ENCODE peak calls at places on chromosomes 13 and 19, in four cellular contexts. One of them, this sample, is unnamed.

GRCh38 chr13:97219226-97219625 is 2.9 kb upstream of the MBNL2 start:
- DNase-seq in progenitor cell of endocrine pancreas: no peak
- DNase-seq in activated CD8-positive, alpha-beta T cell treated with anti-CD3 and anti-CD28 coated beads for 36 hours: no peak
- DNase-seq in type B pancreatic cell: no peak
- DNase-seq in this sample: no peak

GRCh38 chr13:33931397-33931987 is 113.5 kb downstream of the RFC3 start:
- DNase-seq in progenitor cell of endocrine pancreas: peak; percentile 21
- DNase-seq in activated CD8-positive, alpha-beta T cell treated with anti-CD3 and anti-CD28 coated beads for 36 hours: peak; percentile 12
- DNase-seq in type B pancreatic cell: no peak
- DNase-seq in this sample: peak; percentile 22

GRCh38 chr19:49272204-49272603 is 52.8 kb downstream of the SLC6A16 start:
- DNase-seq in progenitor cell of endocrine pancreas: no peak
- DNase-seq in activated CD8-positive, alpha-beta T cell treated with anti-CD3 and anti-CD28 coated beads for 36 hours: peak; percentile 9
- DNase-seq in type B pancreatic cell: no peak
- DNase-seq in this sample: no peak

GRCh38 chr19:634975-635652 is 1.8 kb upstream of the POLRMT start:
- DNase-seq in progenitor cell of endocrine pancreas: no peak
- DNase-seq in activated CD8-positive, alpha-beta T cell treated with anti-CD3 and anti-CD28 coated beads for 36 hours: no peak
- DNase-seq in type B pancreatic cell: no peak
- DNase-seq in this sample: no peak

GRCh38 chr13:96238241-96238640 is 148.3 kb downstream of the HS6ST3 start:
- DNase-seq in progenitor cell of endocrine pancreas: no peak
- DNase-seq in activated CD8-positive, alpha-beta T cell treated with anti-CD3 and anti-CD28 coated beads for 36 hours: no peak
- DNase-seq in type B pancreatic cell: no peak
- DNase-seq in this sample: no peak

GRCh38 chr19:17183858-17184271 is 31.3 kb upstream of the USE1 start:
- DNase-seq in progenitor cell of endocrine pancreas: no peak
- DNase-seq in activated CD8-positive, alpha-beta T cell treated with anti-CD3 and anti-CD28 coated beads for 36 hours: peak; percentile 42
- DNase-seq in type B pancreatic cell: no peak
- DNase-seq in this sample: peak; percentile 66

GRCh38 chr19:19955208-19955607 is 54.5 kb downstream of the ZNF93 start:
- DNase-seq in progenitor cell of endocrine pancreas: no peak
- DNase-seq in activated CD8-positive, alpha-beta T cell treated with anti-CD3 and anti-CD28 coated beads for 36 hours: no peak
- DNase-seq in type B pancreatic cell: no peak
- DNase-seq in this sample: no peak

GRCh38 chr19:2123682-2124387 is 27.1 kb downstream of the IZUMO4 start:
- DNase-seq in progenitor cell of endocrine pancreas: no peak
- DNase-seq in activated CD8-positive, alpha-beta T cell treated with anti-CD3 and anti-CD28 coated beads for 36 hours: peak; percentile 21
- DNase-seq in type B pancreatic cell: no peak
- DNase-seq in this sample: no peak

GRCh38 chr13:25768726-25769270 is 283.0 kb downstream of the SHISA2 start:
- DNase-seq in progenitor cell of endocrine pancreas: no peak
- DNase-seq in activated CD8-positive, alpha-beta T cell treated with anti-CD3 and anti-CD28 coated beads for 36 hours: no peak
- DNase-seq in type B pancreatic cell: no peak
- DNase-seq in this sample: no peak

GRCh38 chr19:33139165-33139564 is 7.3 kb downstream of the WDR88 start:
- DNase-seq in progenitor cell of endocrine pancreas: no peak
- DNase-seq in activated CD8-positive, alpha-beta T cell treated with anti-CD3 and anti-CD28 coated beads for 36 hours: no peak
- DNase-seq in type B pancreatic cell: no peak
- DNase-seq in this sample: no peak

GRCh38 chr13:40017662-40018262 is 362.3 kb downstream of the COG6 start:
- DNase-seq in progenitor cell of endocrine pancreas: no peak
- DNase-seq in activated CD8-positive, alpha-beta T cell treated with anti-CD3 and anti-CD28 coated beads for 36 hours: no peak
- DNase-seq in type B pancreatic cell: no peak
- DNase-seq in this sample: no peak
- TF ChIP-seq CTCF in progenitor cell of endocrine pancreas: no peak
- TF ChIP-seq CTCF in activated CD8-positive, alpha-beta T cell treated with anti-CD3 and anti-CD28 coated beads for 36 hours: no peak
- TF ChIP-seq CTCF in type B pancreatic cell: no peak
- TF ChIP-seq CTCF in this sample: no peak

GRCh38 chr19:18339703-18340102 is 695 bp upstream of the PGPEP1 start:
- DNase-seq in progenitor cell of endocrine pancreas: no peak
- DNase-seq in activated CD8-positive, alpha-beta T cell treated with anti-CD3 and anti-CD28 coated beads for 36 hours: no peak
- DNase-seq in type B pancreatic cell: no peak
- DNase-seq in this sample: peak; percentile 51
- TF ChIP-seq CTCF in progenitor cell of endocrine pancreas: peak; percentile 36
- TF ChIP-seq CTCF in activated CD8-positive, alpha-beta T cell treated with anti-CD3 and anti-CD28 coated beads for 36 hours: no peak
- TF ChIP-seq CTCF in type B pancreatic cell: peak; percentile 35
- TF ChIP-seq CTCF in this sample: peak; percentile 12

DNA sequence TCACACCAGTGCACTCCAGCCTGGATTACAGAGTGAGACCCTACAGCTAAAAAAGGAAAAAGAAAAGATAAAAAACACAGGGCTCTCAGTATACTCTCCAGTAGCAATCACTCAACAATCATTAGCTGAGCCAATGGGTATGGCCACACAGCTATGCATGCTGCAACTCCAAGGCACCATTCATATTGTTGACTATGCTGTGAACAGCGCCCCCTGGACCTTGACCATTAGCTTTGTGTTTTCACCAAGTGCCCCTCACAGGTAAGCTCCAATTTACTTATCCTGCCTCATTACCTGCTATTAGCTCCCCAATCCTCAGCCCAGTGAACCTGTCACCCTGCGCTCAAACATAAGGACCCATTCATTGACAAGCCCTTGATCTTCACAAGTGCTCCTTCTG is 35.8 kb downstream of the ZIC5 start:
- DNase-seq in progenitor cell of endocrine pancreas: no peak
- DNase-seq in activated CD8-positive, alpha-beta T cell treated with anti-CD3 and anti-CD28 coated beads for 36 hours: peak; percentile 7
- DNase-seq in type B pancreatic cell: no peak
- DNase-seq in this sample: no peak
- TF ChIP-seq CTCF in progenitor cell of endocrine pancreas: no peak
- TF ChIP-seq CTCF in activated CD8-positive, alpha-beta T cell treated with anti-CD3 and anti-CD28 coated beads for 36 hours: no peak
- TF ChIP-seq CTCF in type B pancreatic cell: no peak
- TF ChIP-seq CTCF in this sample: no peak

DNA sequence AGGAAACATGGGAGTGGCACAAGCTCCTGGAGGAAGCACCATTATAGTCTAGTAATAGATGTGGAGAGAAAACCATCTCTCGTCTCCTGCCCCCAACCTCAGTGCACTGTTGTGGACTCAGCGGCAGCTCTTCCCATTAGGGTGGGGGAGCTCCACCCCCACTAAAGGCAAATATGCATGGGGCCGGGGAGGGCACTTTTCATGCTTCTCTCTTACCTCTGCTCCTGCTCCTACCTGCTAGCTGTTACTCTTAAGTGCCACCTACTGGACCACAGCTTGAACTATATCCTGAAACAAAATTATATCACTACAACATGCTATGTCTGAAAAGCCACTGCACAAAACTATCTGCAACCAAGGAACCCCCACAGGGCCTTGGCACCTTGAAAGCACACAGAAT is 112.6 kb upstream of the DACH1 start:
- DNase-seq in progenitor cell of endocrine pancreas: no peak
- DNase-seq in activated CD8-positive, alpha-beta T cell treated with anti-CD3 and anti-CD28 coated beads for 36 hours: no peak
- DNase-seq in type B pancreatic cell: no peak
- DNase-seq in this sample: no peak
- TF ChIP-seq CTCF in progenitor cell of endocrine pancreas: peak; percentile 59
- TF ChIP-seq CTCF in activated CD8-positive, alpha-beta T cell treated with anti-CD3 and anti-CD28 coated beads for 36 hours: no peak
- TF ChIP-seq CTCF in type B pancreatic cell: peak; percentile 57
- TF ChIP-seq CTCF in this sample: no peak

GRCh38 chr13:51912091-51912490 is 50.3 kb downstream of the CCDC70 start:
- DNase-seq in progenitor cell of endocrine pancreas: no peak
- DNase-seq in activated CD8-positive, alpha-beta T cell treated with anti-CD3 and anti-CD28 coated beads for 36 hours: no peak
- DNase-seq in type B pancreatic cell: no peak
- DNase-seq in this sample: no peak

GRCh38 chr13:51912511-51913225 is 50.9 kb downstream of the CCDC70 start:
- DNase-seq in progenitor cell of endocrine pancreas: no peak
- DNase-seq in activated CD8-positive, alpha-beta T cell treated with anti-CD3 and anti-CD28 coated beads for 36 hours: no peak
- DNase-seq in type B pancreatic cell: no peak
- DNase-seq in this sample: no peak

GRCh38 chr13:51914137-51914493 is 52.3 kb downstream of the CCDC70 start:
- DNase-seq in progenitor cell of endocrine pancreas: no peak
- DNase-seq in activated CD8-positive, alpha-beta T cell treated with anti-CD3 and anti-CD28 coated beads for 36 hours: no peak
- DNase-seq in type B pancreatic cell: no peak
- DNase-seq in this sample: no peak

GRCh38 chr13:51916419-51916818 is 54.6 kb downstream of the CCDC70 start:
- DNase-seq in progenitor cell of endocrine pancreas: no peak
- DNase-seq in activated CD8-positive, alpha-beta T cell treated with anti-CD3 and anti-CD28 coated beads for 36 hours: no peak
- DNase-seq in type B pancreatic cell: no peak
- DNase-seq in this sample: no peak

DNA sequence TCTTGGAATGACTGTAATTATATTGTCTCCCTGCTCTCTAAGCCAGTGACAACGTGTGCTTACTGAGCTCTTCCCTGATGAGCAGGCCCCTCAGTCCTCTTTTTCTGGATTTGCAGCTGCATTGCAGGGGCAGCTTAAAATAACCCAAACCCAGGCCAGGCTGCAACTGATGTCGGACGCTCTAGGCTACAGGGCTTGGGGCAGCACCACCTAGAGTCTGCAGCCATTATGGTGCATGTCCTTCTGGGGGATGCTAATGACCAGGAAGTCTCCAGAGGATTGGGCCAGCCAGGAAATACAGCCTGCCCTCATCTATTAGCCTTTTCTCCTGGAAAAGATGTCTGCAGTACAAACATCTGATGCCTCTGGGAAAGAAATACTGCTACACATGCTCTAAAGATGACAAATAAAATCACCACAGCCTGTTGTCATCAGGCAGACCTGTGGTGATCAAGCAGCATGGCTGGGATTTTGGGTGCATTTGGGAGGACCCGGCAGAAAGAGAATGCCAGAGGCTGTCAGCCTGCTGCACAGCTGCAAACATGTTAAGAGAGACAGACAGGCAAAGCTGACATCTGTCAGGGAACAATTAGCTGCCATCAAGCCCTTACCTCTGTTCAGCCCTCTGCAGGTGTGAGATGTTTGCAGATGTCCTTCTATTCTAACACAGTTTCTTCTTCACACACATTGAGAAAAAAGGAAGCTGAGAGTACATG is 51.8 kb downstream of the CCDC70 start:
- DNase-seq in progenitor cell of endocrine pancreas: no peak
- DNase-seq in activated CD8-positive, alpha-beta T cell treated with anti-CD3 and anti-CD28 coated beads for 36 hours: no peak
- DNase-seq in type B pancreatic cell: no peak
- DNase-seq in this sample: no peak
- TF ChIP-seq CTCF in progenitor cell of endocrine pancreas: no peak
- TF ChIP-seq CTCF in activated CD8-positive, alpha-beta T cell treated with anti-CD3 and anti-CD28 coated beads for 36 hours: no peak
- TF ChIP-seq CTCF in type B pancreatic cell: peak; percentile 34
- TF ChIP-seq CTCF in this sample: no peak

This sample was measured in GM20000.